ENCODE peak calls at places on chromosomes 4 and X, in nine cellular contexts. One of them, this sample, is unnamed.

GRCh38 chr4:162461952-162462351 is 298.2 kb upstream of the FSTL5 start:
- DNase-seq in Panc1: no peak
- DNase-seq in skeletal muscle cell: no peak
- DNase-seq in activated T-cell treated with anti-CD3 and anti-CD28 coated beads for 1 hour: no peak
- DNase-seq in HT-29: peak; percentile 8
- DNase-seq in erythroblast: no peak
- DNase-seq in stimulated activated CD8-positive, alpha-beta memory T cell treated with anti-CD3 and anti-CD28 coated beads, Interleukin-4, amount 100 ng/mL, for 24 hours: no peak
- DNase-seq in tibial artery: no peak
- DNase-seq in foreskin fibroblast: no peak
- DNase-seq in this sample: no peak

GRCh38 chrX:19332983-19333382 is 10.7 kb upstream of the PDHA1 start:
- DNase-seq in skeletal muscle cell: no peak
- DNase-seq in erythroblast: no peak
- DNase-seq in tibial artery: peak; percentile 66
- DNase-seq in stimulated activated CD8-positive, alpha-beta memory T cell treated with anti-CD3 and anti-CD28 coated beads, Interleukin-4, amount 100 ng/mL, for 24 hours: no peak
- DNase-seq in activated T-cell treated with anti-CD3 and anti-CD28 coated beads for 1 hour: no peak
- DNase-seq in HT-29: no peak
- DNase-seq in Panc1: no peak
- DNase-seq in foreskin fibroblast: peak; percentile 64
- DNase-seq in this sample: no peak

GRCh38 chr4:32025840-32026459 is 1305.8 kb downstream of the PCDH7 start:
- DNase-seq in skeletal muscle cell: peak; percentile 31
- DNase-seq in foreskin fibroblast: peak; percentile 41
- DNase-seq in Panc1: no peak
- DNase-seq in activated T-cell treated with anti-CD3 and anti-CD28 coated beads for 1 hour: no peak
- DNase-seq in tibial artery: no peak
- DNase-seq in HT-29: peak; percentile 64
- DNase-seq in stimulated activated CD8-positive, alpha-beta memory T cell treated with anti-CD3 and anti-CD28 coated beads, Interleukin-4, amount 100 ng/mL, for 24 hours: no peak
- DNase-seq in erythroblast: no peak
- DNase-seq in this sample: no peak

GRCh38 chr4:156949373-156949814 is 22.2 kb downstream of the PDGFC start:
- DNase-seq in HT-29: peak; percentile 78
- DNase-seq in erythroblast: peak; percentile 59
- DNase-seq in skeletal muscle cell: peak; percentile 83
- DNase-seq in tibial artery: no peak
- DNase-seq in Panc1: no peak
- DNase-seq in foreskin fibroblast: peak; percentile 85
- DNase-seq in stimulated activated CD8-positive, alpha-beta memory T cell treated with anti-CD3 and anti-CD28 coated beads, Interleukin-4, amount 100 ng/mL, for 24 hours: no peak
- DNase-seq in activated T-cell treated with anti-CD3 and anti-CD28 coated beads for 1 hour: no peak
- DNase-seq in this sample: no peak

GRCh38 chr4:26226978-26227377 is 93.8 kb upstream of the RBPJ start:
- DNase-seq in tibial artery: no peak
- DNase-seq in foreskin fibroblast: no peak
- DNase-seq in skeletal muscle cell: no peak
- DNase-seq in HT-29: no peak
- DNase-seq in stimulated activated CD8-positive, alpha-beta memory T cell treated with anti-CD3 and anti-CD28 coated beads, Interleukin-4, amount 100 ng/mL, for 24 hours: no peak
- DNase-seq in erythroblast: no peak
- DNase-seq in Panc1: no peak
- DNase-seq in activated T-cell treated with anti-CD3 and anti-CD28 coated beads for 1 hour: no peak
- DNase-seq in this sample: no peak

GRCh38 chr4:177596035-177596434 is 153.8 kb upstream of the AGA start:
- DNase-seq in foreskin fibroblast: peak; percentile 78
- DNase-seq in tibial artery: no peak
- DNase-seq in activated T-cell treated with anti-CD3 and anti-CD28 coated beads for 1 hour: no peak
- DNase-seq in erythroblast: peak; percentile 10
- DNase-seq in skeletal muscle cell: peak; percentile 56
- DNase-seq in HT-29: peak; percentile 33
- DNase-seq in stimulated activated CD8-positive, alpha-beta memory T cell treated with anti-CD3 and anti-CD28 coated beads, Interleukin-4, amount 100 ng/mL, for 24 hours: peak; percentile 12
- DNase-seq in Panc1: peak; percentile 53
- DNase-seq in this sample: no peak

GRCh38 chr4:185479507-185479971 is 8.0 kb upstream of the CCDC110 start:
- DNase-seq in activated T-cell treated with anti-CD3 and anti-CD28 coated beads for 1 hour: no peak
- DNase-seq in skeletal muscle cell: no peak
- DNase-seq in erythroblast: no peak
- DNase-seq in HT-29: no peak
- DNase-seq in tibial artery: no peak
- DNase-seq in foreskin fibroblast: no peak
- DNase-seq in stimulated activated CD8-positive, alpha-beta memory T cell treated with anti-CD3 and anti-CD28 coated beads, Interleukin-4, amount 100 ng/mL, for 24 hours: no peak
- DNase-seq in Panc1: no peak
- DNase-seq in this sample: no peak

GRCh38 chr4:48180234-48180633 is 46.2 kb upstream of the TXK start:
- DNase-seq in stimulated activated CD8-positive, alpha-beta memory T cell treated with anti-CD3 and anti-CD28 coated beads, Interleukin-4, amount 100 ng/mL, for 24 hours: no peak
- DNase-seq in skeletal muscle cell: no peak
- DNase-seq in erythroblast: no peak
- DNase-seq in tibial artery: no peak
- DNase-seq in Panc1: no peak
- DNase-seq in foreskin fibroblast: peak; percentile 40
- DNase-seq in activated T-cell treated with anti-CD3 and anti-CD28 coated beads for 1 hour: no peak
- DNase-seq in HT-29: no peak
- DNase-seq in this sample: no peak

GRCh38 chrX:87236836-87237235 is 280.8 kb upstream of the KLHL4 start:
- DNase-seq in HT-29: no peak
- DNase-seq in Panc1: no peak
- DNase-seq in skeletal muscle cell: no peak
- DNase-seq in activated T-cell treated with anti-CD3 and anti-CD28 coated beads for 1 hour: no peak
- DNase-seq in stimulated activated CD8-positive, alpha-beta memory T cell treated with anti-CD3 and anti-CD28 coated beads, Interleukin-4, amount 100 ng/mL, for 24 hours: no peak
- DNase-seq in tibial artery: no peak
- DNase-seq in foreskin fibroblast: no peak
- DNase-seq in erythroblast: no peak
- DNase-seq in this sample: no peak

GRCh38 chrX:47514553-47515235 is 31.7 kb upstream of the ZNF41 start:
- DNase-seq in stimulated activated CD8-positive, alpha-beta memory T cell treated with anti-CD3 and anti-CD28 coated beads, Interleukin-4, amount 100 ng/mL, for 24 hours: no peak
- DNase-seq in Panc1: no peak
- DNase-seq in skeletal muscle cell: peak; percentile 31
- DNase-seq in activated T-cell treated with anti-CD3 and anti-CD28 coated beads for 1 hour: no peak
- DNase-seq in foreskin fibroblast: peak; percentile 66
- DNase-seq in tibial artery: no peak
- DNase-seq in HT-29: no peak
- DNase-seq in erythroblast: no peak
- DNase-seq in this sample: no peak

This sample was measured in activated T-helper 1 cell treated with Interleukin-2 at 50 U/mL for 16 hours.